ENCODE peak calls at places on chromosomes 11 and 22, in seven cellular contexts. P, C, A, S, T, G and B are unnamed samples.

GRCh38 chr22:48316876-48317250 is 1510.8 kb downstream of the BRD1 start:
- DNase-seq in T (no peak), C (no peak), A (no peak), G (no peak), S (peak; percentile 42), P (no peak), B (no peak)

GRCh38 chr11:129268371-129268770 is 76.2 kb upstream of the ARHGAP32 start:
- DNase-seq in P (no peak), G (no peak), T (no peak), C (no peak), S (no peak), A (no peak), B (no peak)

GRCh38 chr22:39598017-39598965 is 27.7 kb downstream of the CACNA1I start:
- DNase-seq in T (peak; percentile 77), C (peak; percentile 91), G (no peak), S (peak; percentile 90), A (no peak), P (peak; percentile 86), B (peak; percentile 94)

GRCh38 chr22:33380789-33381530 is 322.8 kb upstream of the SYN3 start:
- DNase-seq in C (no peak), P (no peak), T (no peak), A (peak; percentile 92), S (no peak), G (peak; percentile 78), B (no peak)

GRCh38 chr11:119415517-119415916 is 7.5 kb downstream of the THY1 start:
- DNase-seq in G (no peak), A (peak; percentile 1), T (peak; percentile 25), S (no peak), C (no peak), P (no peak), B (no peak)

GRCh38 chr11:86047275-86047991 is 21.5 kb downstream of the PICALM start:
- DNase-seq in G (peak; percentile 70), S (no peak), P (no peak), C (no peak), A (peak; percentile 30), T (no peak), B (no peak)

GRCh38 chr11:117743121-117743815 is 53.7 kb downstream of the DSCAML1 start:
- DNase-seq in T (no peak), S (no peak), A (no peak), G (no peak), C (no peak), P (no peak), B (no peak)

GRCh38 chr11:34330653-34331052 is 27.2 kb downstream of the ABTB2 start:
- DNase-seq in A (no peak), C (no peak), G (no peak), T (no peak), S (no peak), P (no peak), B (no peak)

GRCh38 chr11:93444671-93445073 is 98.5 kb downstream of the SMCO4 start:
- DNase-seq in S (peak; percentile 43), C (peak; percentile 67), G (peak; percentile 42), T (no peak), P (peak; percentile 11), A (no peak), B (no peak)

GRCh38 chr11:95584180-95584579 is 205.4 kb downstream of the FAM76B start:
- DNase-seq in C (no peak), P (no peak), S (no peak), A (no peak), T (no peak), G (peak; percentile 36), B (no peak)

GRCh38 chr11:18720811-18721575 is 5.0 kb downstream of the IGSF22 start:
- DNase-seq in P (peak; percentile 88), A (peak; percentile 82), C (peak; percentile 93), G (peak; percentile 61), S (peak; percentile 93), T (peak; percentile 84), B (peak; percentile 89)

GRCh38 chr11:36751251-36751839 is 153.3 kb upstream of the RAG2 start:
- DNase-seq in C (no peak), G (no peak), A (no peak), S (no peak), P (no peak), T (no peak), B (no peak)

GRCh38 chr11:75275581-75275980 is 35.0 kb downstream of the TPBGL start:
- DNase-seq in C (no peak), S (no peak), P (peak; percentile 41), G (no peak), T (peak; percentile 91), A (no peak), B (peak; percentile 44)

GRCh38 chr11:75516886-75517285 is 8.9 kb downstream of the GDPD5 start:
- DNase-seq in T (no peak), C (no peak), G (no peak), S (no peak), P (no peak), A (no peak), B (no peak)

GRCh38 chr11:93906486-93906885 is 56.1 kb upstream of the VSTM5 start:
- DNase-seq in S (no peak), A (no peak), T (no peak), G (no peak), C (no peak), P (no peak), B (no peak)